ENCODE peak calls at places on chromosomes 5 and 9, in six cellular contexts. T is heart left ventricle, W is GM06990, Z is tibial artery, P is left ventricle myocardium inferior, G is breast epithelium. K is an unnamed sample.

GRCh38 chr5:10306114-10306513 is 1.6 kb downstream of the CMBL start:
- DNase-seq in T (no peak), W (no peak), Z (no peak), P (no peak), G (no peak), K (no peak)

GRCh38 chr5:140182803-140183367 is 7.9 kb downstream of the CYSTM1 start:
- DNase-seq in T (peak; percentile 43), W (no peak), Z (no peak), P (peak; percentile 32), G (no peak), K (no peak)

GRCh38 chr5:160477266-160477970 is 55.8 kb downstream of the PTTG1 start:
- DNase-seq in T (no peak), W (no peak), Z (no peak), P (no peak), G (no peak), K (no peak)

GRCh38 chr9:112844771-112845542 is 45.7 kb downstream of the SLC46A2 start:
- DNase-seq in T (peak; percentile 69), W (peak; percentile 71), Z (peak; percentile 86), P (peak; percentile 78), G (peak; percentile 82), K (peak; percentile 75)

GRCh38 chr5:148267972-148268371 is 622 bp upstream of the SPINK13 start:
- DNase-seq in T (no peak), W (no peak), Z (no peak), P (no peak), G (no peak), K (no peak)

GRCh38 chr5:78569441-78569840 is 79.1 kb downstream of the LHFPL2 start:
- DNase-seq in T (no peak), W (no peak), Z (peak; percentile 76), P (no peak), G (peak; percentile 58), K (no peak)

GRCh38 chr9:70007831-70008230 is 35.8 kb upstream of the MAMDC2 start:
- DNase-seq in T (no peak), W (no peak), Z (no peak), P (no peak), G (no peak), K (no peak)

GRCh38 chr9:18739641-18740318 is 265.8 kb downstream of the ADAMTSL1 start:
- DNase-seq in T (peak; percentile 24), W (no peak), Z (no peak), P (no peak), G (no peak), K (no peak)

GRCh38 chr9:79166005-79166404 is 405.8 kb upstream of the TLE4 start:
- DNase-seq in T (no peak), W (no peak), Z (no peak), P (no peak), G (no peak), K (no peak)

GRCh38 chr9:72952914-72953313 is at the start of gene ALDH1A1:
- DNase-seq in T (no peak), W (no peak), Z (no peak), P (no peak), G (no peak), K (no peak)

GRCh38 chr5:57338068-57338848 is 144.4 kb downstream of the ACTBL2 start:
- DNase-seq in T (no peak), W (no peak), Z (no peak), P (no peak), G (no peak), K (no peak)

GRCh38 chr9:34624475-34624984 is 4.2 kb upstream of the DCTN3 start:
- DNase-seq in T (no peak), W (no peak), Z (no peak), P (no peak), G (no peak), K (no peak)

GRCh38 chr5:60577116-60577515 is 122.8 kb downstream of the DEPDC1B start:
- DNase-seq in T (no peak), W (no peak), Z (no peak), P (no peak), G (no peak), K (no peak)

GRCh38 chr9:134230942-134231325 is 66.6 kb upstream of the RNU6ATAC start:
- DNase-seq in T (no peak), W (no peak), Z (no peak), P (no peak), G (no peak), K (no peak)

GRCh38 chr9:34546834-34547827 is 24.3 kb upstream of the ENHO start:
- DNase-seq in T (peak; percentile 61), W (no peak), Z (peak; percentile 65), P (peak; percentile 46), G (no peak), K (no peak)

GRCh38 chr9:15641301-15641700 is 88.5 kb downstream of the CCDC171 start:
- DNase-seq in T (no peak), W (no peak), Z (no peak), P (no peak), G (no peak), K (no peak)

GRCh38 chr9:123974471-123974870 is 37.1 kb upstream of the LHX2 start:
- DNase-seq in T (no peak), W (no peak), Z (no peak), P (no peak), G (no peak), K (no peak)

GRCh38 chr5:2756211-2756746 is 4.8 kb upstream of the IRX2 start:
- DNase-seq in T (no peak), W (no peak), Z (peak; percentile 45), P (no peak), G (peak; percentile 62), K (no peak)

GRCh38 chr5:58143757-58144156 is 316.1 kb downstream of the PLK2 start:
- DNase-seq in T (no peak), W (no peak), Z (no peak), P (no peak), G (no peak), K (no peak)

GRCh38 chr5:66168226-66168625 is 24.1 kb downstream of the SREK1 start:
- DNase-seq in T (no peak), W (no peak), Z (no peak), P (no peak), G (no peak), K (no peak)
- H3K36me3 ChIP-seq in T (peaks cover 96% of the 10 kb centered on the region), W (peaks cover 2% of the 10 kb centered on the region), Z (peaks cover 83% of the 10 kb centered on the region), P (peaks cover 81% of the 10 kb centered on the region), G (peaks cover 3% of the 10 kb centered on the region), K (peaks cover 25% of the 10 kb centered on the region)

DNA sequence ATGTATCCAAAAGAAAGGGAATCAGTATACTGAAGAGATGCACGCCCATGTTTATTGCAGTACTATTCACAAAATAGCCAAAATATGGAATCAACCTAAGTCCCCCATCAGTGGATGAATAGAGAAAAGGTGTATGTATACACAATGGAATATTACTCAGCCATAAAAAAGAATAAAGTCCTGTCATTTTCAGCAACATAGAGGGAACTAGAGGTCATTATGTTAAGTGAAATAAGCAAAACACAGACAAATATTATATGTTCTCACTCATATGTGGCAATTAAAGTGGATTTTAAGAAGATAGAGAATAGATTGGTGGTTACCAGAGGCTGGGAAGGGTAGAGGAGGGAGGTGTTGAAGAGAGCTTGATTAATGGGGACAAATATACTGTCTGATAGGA is 88.6 kb downstream of the NIPBL start:
- DNase-seq in T (no peak), W (no peak), Z (no peak), P (no peak), G (no peak), K (no peak)
- H3K36me3 ChIP-seq in T (peaks cover 79% of the 10 kb centered on the region), W (peaks cover 2% of the 10 kb centered on the region), Z (peaks cover 56% of the 10 kb centered on the region), P (peaks cover 63% of the 10 kb centered on the region), G (peaks cover 4% of the 10 kb centered on the region), K (peaks cover 20% of the 10 kb centered on the region)

DNA sequence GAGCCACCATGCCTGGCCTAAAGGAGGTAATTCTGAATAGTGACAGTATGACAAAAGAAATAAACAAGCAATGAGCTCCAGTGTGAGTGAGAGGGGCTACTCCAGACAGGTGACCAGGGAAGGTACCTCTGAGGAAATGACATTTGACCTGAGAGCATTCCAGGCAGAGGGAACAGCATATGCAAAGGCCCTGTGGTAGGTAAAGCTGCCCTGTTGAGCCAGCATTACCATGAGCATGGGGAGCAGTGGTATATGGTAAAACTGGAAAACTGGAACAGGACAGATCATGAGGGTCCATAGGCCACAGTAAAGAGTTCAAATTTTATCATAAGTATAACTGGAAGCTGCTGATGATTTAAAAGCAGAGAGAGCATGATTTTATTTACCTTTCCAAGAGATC is 6.0 kb upstream of the SFXN1 start:
- DNase-seq in T (no peak), W (no peak), Z (no peak), P (no peak), G (no peak), K (no peak)
- H3K36me3 ChIP-seq in T (no peaks in the 10 kb centered on the region), W (no peaks in the 10 kb centered on the region), Z (no peaks in the 10 kb centered on the region), P (no peaks in the 10 kb centered on the region), G (no peaks in the 10 kb centered on the region), K (no peaks in the 10 kb centered on the region)

GRCh38 chr9:128909859-128910258 is 10.9 kb upstream of the PHYHD1 start:
- DNase-seq in T (no peak), W (no peak), Z (no peak), P (no peak), G (no peak), K (no peak)
- H3K36me3 ChIP-seq in T (peaks cover 42% of the 10 kb centered on the region), W (peaks cover 24% of the 10 kb centered on the region), Z (peaks cover 52% of the 10 kb centered on the region), P (peaks cover 41% of the 10 kb centered on the region), G (peaks cover 7% of the 10 kb centered on the region), K (peaks cover 33% of the 10 kb centered on the region)